ENCODE peak calls at places on chromosomes 16 and 17, in four cellular contexts. B is fibroblast of lung, C is HFFc6, L is psoas muscle. D is an unnamed sample.

GRCh38 chr17:82528484-82529265 is 9.1 kb downstream of the FOXK2 start:
- DNase-seq in B (peak; percentile 32), C (peak; percentile 53), L (peak; percentile 69), D (no peak)

GRCh38 chr17:15883617-15884111 is 61.3 kb upstream of the ADORA2B start:
- DNase-seq in B (peak; percentile 85), C (peak; percentile 69), L (no peak), D (no peak)

GRCh38 chr17:751269-752001 is 629 bp downstream of the GEMIN4 start:
- DNase-seq in B (peak; percentile 39), C (peak; percentile 21), L (peak; percentile 56), D (no peak)

GRCh38 chr16:4574919-4575705 is 19.0 kb downstream of the C16orf96 start:
- DNase-seq in B (no peak), C (no peak), L (no peak), D (no peak)

GRCh38 chr17:68849673-68850260 is 105.4 kb downstream of the ABCA8 start:
- DNase-seq in B (no peak), C (no peak), L (no peak), D (no peak)

GRCh38 chr16:57966133-57966805 is 4.7 kb downstream of the CNGB1 start:
- DNase-seq in B (peak; percentile 41), C (no peak), L (no peak), D (no peak)

GRCh38 chr16:4677390-4677789 is 16.0 kb upstream of the NUDT16L1 start:
- DNase-seq in B (no peak), C (no peak), L (peak; percentile 72), D (no peak)

GRCh38 chr16:35746281-35746962 is 2287.0 kb downstream of the TP53TG3F start:
- DNase-seq in B (no peak), C (no peak), L (no peak), D (no peak)

GRCh38 chr17:68771867-68772515 is 170.8 kb upstream of the FAM20A start:
- DNase-seq in B (peak; percentile 60), C (peak; percentile 51), L (no peak), D (no peak)

GRCh38 chr16:30526137-30526822 is at the start of gene ZNF768:
- DNase-seq in B (peak; percentile 14), C (peak; percentile 7), L (peak; percentile 53), D (no peak)

GRCh38 chr17:19378416-19379293 is at the start of gene MAPK7:
- DNase-seq in B (no peak), C (no peak), L (no peak), D (no peak)

DNA sequence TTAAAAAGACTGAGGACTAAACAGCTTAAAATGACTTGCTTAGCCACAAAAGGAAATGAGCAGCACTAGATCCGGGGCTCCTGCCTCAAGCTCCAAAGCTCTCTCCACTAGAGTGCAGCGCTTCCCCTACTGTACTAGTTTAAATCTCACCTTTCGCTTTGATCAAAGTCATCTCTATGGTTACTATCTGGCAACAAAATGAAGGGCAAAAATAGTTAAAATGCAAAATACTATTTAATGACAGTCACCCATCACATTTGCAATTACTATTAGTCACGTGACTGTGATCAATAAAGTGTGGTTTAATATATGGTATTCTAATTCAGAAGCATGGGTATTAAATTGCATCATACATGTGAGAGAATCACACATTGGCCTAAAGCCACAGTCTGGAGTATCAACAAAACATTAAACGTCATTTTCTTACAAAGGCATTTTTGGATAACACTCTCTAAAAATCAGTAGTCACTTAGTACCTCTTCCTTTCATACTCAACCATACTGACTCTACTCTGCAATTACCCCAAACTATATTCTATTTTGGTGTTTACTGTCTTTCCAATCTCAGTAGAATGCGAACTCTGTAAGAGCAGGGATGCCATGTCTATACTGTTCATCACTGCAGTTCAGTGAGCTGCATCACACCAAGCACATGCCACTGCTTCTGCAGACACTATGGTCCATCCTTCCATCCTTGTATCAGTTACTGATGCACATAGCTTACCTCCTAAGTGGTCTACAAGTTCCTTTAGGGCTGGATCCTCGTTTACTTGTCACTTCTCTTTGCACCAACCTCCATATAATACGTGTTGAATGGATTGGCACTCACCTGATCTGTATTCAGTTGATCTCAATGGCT is 6.2 kb downstream of the PSMD12 start:
- DNase-seq in B (peak; percentile 30), C (no peak), L (no peak), D (no peak)
- TF ChIP-seq CTCF in B (peak; percentile 30), C (peak; percentile 58), L (peak; percentile 8), D (no peak)

DNA sequence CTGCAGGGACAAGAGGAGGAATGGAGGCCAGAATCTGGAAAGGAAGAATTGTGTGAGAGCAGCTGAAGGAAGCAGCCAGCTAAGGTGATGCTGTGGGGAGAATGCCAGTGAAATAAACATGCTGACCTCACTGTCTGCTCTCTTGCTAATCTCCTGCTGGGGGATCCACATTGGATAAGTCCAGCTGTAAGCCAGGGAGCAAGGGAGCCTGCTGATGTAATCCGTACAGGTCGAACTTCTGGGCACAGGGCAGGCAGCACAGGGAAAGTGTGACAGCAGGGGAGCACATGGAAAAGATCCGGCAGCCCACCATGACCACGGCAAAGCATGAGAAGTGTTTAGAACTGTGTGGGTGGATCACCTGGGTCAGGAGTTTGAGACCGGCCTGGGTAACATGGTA is 7.5 kb upstream of the XPO6 start:
- DNase-seq in B (no peak), C (no peak), L (no peak), D (no peak)
- TF ChIP-seq CTCF in B (no peak), C (no peak), L (no peak), D (no peak)

GRCh38 chr17:21061158-21061835 is 18.5 kb upstream of the USP22 start:
- DNase-seq in B (no peak), C (no peak), L (no peak), D (no peak)

GRCh38 chr17:21059761-21060160 is 16.9 kb upstream of the USP22 start:
- DNase-seq in B (no peak), C (no peak), L (no peak), D (no peak)

GRCh38 chr17:21061971-21062526 is 19.2 kb upstream of the USP22 start:
- DNase-seq in B (no peak), C (no peak), L (no peak), D (no peak)

GRCh38 chr17:21058098-21058893 is 15.5 kb upstream of the USP22 start:
- DNase-seq in B (peak; percentile 61), C (peak; percentile 48), L (no peak), D (no peak)
- TF ChIP-seq CTCF in B (peak; percentile 4), C (peak; percentile 35), L (no peak), D (no peak)

GRCh38 chr16:64455275-64455674 is 666.6 kb downstream of the CDH11 start:
- DNase-seq in B (peak; percentile 48), C (peak; percentile 55), L (no peak), D (no peak)
- TF ChIP-seq CTCF in B (no peak), C (peak; percentile 74), L (peak; percentile 8), D (no peak)

DNA sequence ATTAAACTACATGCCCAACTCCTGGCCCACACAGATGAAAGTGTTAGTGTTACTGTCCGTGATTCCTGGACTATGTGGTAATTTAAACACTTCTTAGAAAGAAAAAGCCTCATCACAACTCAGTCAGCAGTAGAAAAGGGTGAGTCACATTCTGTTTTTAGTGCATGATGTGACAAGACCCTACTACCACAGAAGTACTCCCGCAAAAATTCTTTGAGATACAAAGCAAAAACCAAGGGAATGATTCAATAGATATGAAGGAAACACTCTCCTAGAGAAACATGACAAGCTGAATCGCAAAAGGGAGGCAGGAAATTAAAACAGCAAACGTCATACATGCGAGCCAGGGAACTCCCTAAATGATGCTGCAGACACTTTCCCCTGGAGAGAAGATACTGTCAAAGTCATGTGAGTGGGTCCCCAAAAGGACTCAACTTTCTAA is 14.4 kb downstream of the SNN start:
- DNase-seq in B (peak; percentile 98), C (peak; percentile 89), L (no peak), D (no peak)
- TF ChIP-seq CTCF in B (no peak), C (no peak), L (no peak), D (no peak)

DNA sequence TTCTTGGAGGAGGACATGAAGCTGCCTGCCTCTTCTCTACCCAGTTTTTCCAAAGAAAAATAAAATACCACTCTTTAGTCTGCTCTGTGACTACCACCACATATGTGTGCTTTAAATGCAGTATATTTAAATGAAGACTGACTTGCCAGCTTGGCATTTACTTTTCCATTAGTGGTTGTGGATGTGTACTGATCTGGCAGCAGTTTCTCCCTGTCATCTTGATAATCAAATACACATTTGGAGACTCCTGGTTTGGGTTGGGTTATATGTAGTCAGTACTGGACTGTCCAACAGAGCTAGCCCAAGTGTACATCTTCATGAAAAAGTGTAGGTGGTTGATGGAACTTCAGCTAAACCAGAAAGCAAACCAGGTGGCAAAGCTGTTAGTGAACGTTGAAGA is 19.9 kb downstream of the COX10 start:
- DNase-seq in B (no peak), C (peak; percentile 19), L (no peak), D (no peak)
- TF ChIP-seq CTCF in B (no peak), C (no peak), L (no peak), D (no peak)

GRCh38 chr17:71764507-71764906 is 356.3 kb upstream of the SOX9 start:
- DNase-seq in B (peak; percentile 8), C (no peak), L (no peak), D (no peak)
- TF ChIP-seq CTCF in B (no peak), C (peak; percentile 64), L (peak; percentile 24), D (no peak)

GRCh38 chr17:77356109-77356689 is 215.4 kb downstream of the SEC14L1 start:
- DNase-seq in B (no peak), C (no peak), L (no peak), D (no peak)

GRCh38 chr17:77353684-77354419 is 213.1 kb downstream of the SEC14L1 start:
- DNase-seq in B (no peak), C (no peak), L (no peak), D (no peak)

GRCh38 chr17:77352996-77353395 is 212.2 kb downstream of the SEC14L1 start:
- DNase-seq in B (no peak), C (no peak), L (no peak), D (no peak)

GRCh38 chr17:77354721-77355455 is 214.1 kb downstream of the SEC14L1 start:
- DNase-seq in B (peak; percentile 94), C (peak; percentile 98), L (peak; percentile 84), D (no peak)

GRCh38 chr17:77354420-77354720 is 213.6 kb downstream of the SEC14L1 start:
- DNase-seq in B (no peak), C (no peak), L (no peak), D (no peak)
- TF ChIP-seq CTCF in B (no peak), C (no peak), L (no peak), D (no peak)

DNA sequence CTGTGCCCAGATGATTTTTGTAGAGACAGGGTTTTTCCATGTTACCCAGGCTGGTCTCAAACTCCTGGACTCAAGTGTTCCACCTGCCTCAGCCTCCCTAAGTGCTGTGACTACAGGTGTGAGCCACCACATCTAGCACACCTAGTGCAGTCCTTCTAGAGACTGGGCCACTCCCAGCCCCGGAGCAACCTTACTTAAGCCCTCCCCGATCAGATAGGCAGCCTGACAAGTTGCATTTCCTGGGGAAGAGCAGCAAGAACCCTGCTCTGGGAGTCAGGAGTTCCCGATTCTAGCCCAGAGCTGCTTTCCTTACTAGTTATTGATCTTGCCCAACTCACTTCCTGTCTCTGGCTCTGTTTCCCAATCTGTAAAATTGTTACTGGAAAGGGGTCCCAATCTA is 7.0 kb upstream of the NAGLU start:
- DNase-seq in B (no peak), C (no peak), L (no peak), D (no peak)
- TF ChIP-seq CTCF in B (no peak), C (no peak), L (no peak), D (no peak)